ENCODE peak calls at places on chromosomes 7 and 10, in five cellular contexts. Q, M, F, X and D are unnamed samples.

GRCh38 chr10:43233601-43234430 is 33.0 kb downstream of the RASGEF1A start:
- DNase-seq in X (no peak), F (no peak), M (no peak), Q (peak; percentile 3), D (peak; percentile 2)

GRCh38 chr10:79155301-79156081 is 86.7 kb downstream of the ZMIZ1 start:
- DNase-seq in F (no peak), Q (no peak), M (no peak), X (no peak), D (no peak)

GRCh38 chr10:21634599-21635365 is 100.8 kb downstream of the MLLT10 start:
- DNase-seq in X (no peak), F (no peak), M (no peak), Q (no peak), D (no peak)

GRCh38 chr7:152869677-152870051 is 110.1 kb downstream of the ACTR3B start:
- DNase-seq in X (no peak), M (no peak), Q (no peak), F (no peak), D (no peak)

GRCh38 chr7:3217166-3217565 is 83.9 kb upstream of the SDK1 start:
- DNase-seq in M (no peak), X (no peak), Q (no peak), F (no peak), D (no peak)

GRCh38 chr10:75935650-75936400 is 504.4 kb downstream of the LRMDA start:
- DNase-seq in Q (no peak), X (no peak), M (no peak), F (no peak), D (no peak)

GRCh38 chr7:39595102-39595620 is 28.2 kb upstream of the RALA start:
- DNase-seq in Q (no peak), M (peak; percentile 40), F (no peak), X (no peak), D (no peak)

GRCh38 chr10:44125879-44126675 is 258.8 kb downstream of the CXCL12 start:
- DNase-seq in X (no peak), Q (no peak), M (no peak), F (no peak), D (no peak)

GRCh38 chr7:150371996-150372270 is 3.3 kb downstream of the REPIN1 start:
- DNase-seq in Q (no peak), F (no peak), M (no peak), X (no peak), D (no peak)

GRCh38 chr7:75055830-75056431 is 17.7 kb downstream of the RCC1L start:
- DNase-seq in M (no peak), F (no peak), Q (no peak), X (no peak), D (no peak)

GRCh38 chr7:111873963-111874693 is 311.8 kb upstream of the IMMP2L start:
- DNase-seq in Q (no peak), M (no peak), X (no peak), F (no peak), D (no peak)

GRCh38 chr7:13055732-13056369 is 368.4 kb downstream of the ARL4A start:
- DNase-seq in X (no peak), M (no peak), F (no peak), Q (no peak), D (no peak)

GRCh38 chr7:98619450-98620321 is 2.6 kb downstream of the NPTX2 start:
- DNase-seq in F (no peak), Q (no peak), X (no peak), M (no peak), D (peak; percentile 38)

GRCh38 chr7:108000875-108001758 is 1.8 kb downstream of the LAMB1 start:
- DNase-seq in X (no peak), F (no peak), Q (peak; percentile 67), M (no peak), D (peak; percentile 74)

GRCh38 chr10:7933262-7933661 is 115.0 kb downstream of the TAF3 start:
- DNase-seq in M (peak; percentile 36), Q (no peak), X (no peak), F (no peak), D (no peak)

GRCh38 chr10:58219875-58220274 is 47.8 kb downstream of the IPMK start:
- DNase-seq in X (no peak), F (no peak), M (no peak), Q (no peak), D (no peak)

GRCh38 chr7:132336797-132337196 is 239.5 kb downstream of the PLXNA4 start:
- DNase-seq in F (no peak), X (no peak), Q (peak; percentile 62), M (no peak), D (no peak)

GRCh38 chr10:48452879-48453412 is 146.5 kb downstream of the MAPK8 start:
- DNase-seq in F (peak; percentile 32), Q (no peak), M (no peak), X (no peak), D (no peak)

GRCh38 chr7:151715661-151716338 is 161.1 kb downstream of the PRKAG2 start:
- DNase-seq in M (no peak), X (no peak), Q (peak; percentile 46), F (no peak), D (no peak)

GRCh38 chr7:146982482-146982881 is 865.9 kb downstream of the CNTNAP2 start:
- DNase-seq in M (no peak), Q (no peak), F (no peak), X (no peak), D (no peak)

GRCh38 chr7:156192921-156193320 is 380.7 kb upstream of the SHH start:
- DNase-seq in M (peak; percentile 46), F (no peak), X (no peak), Q (no peak), D (no peak)

GRCh38 chr7:48976850-48977249 is 52.5 kb downstream of the CDC14C start:
- DNase-seq in F (no peak), X (no peak), Q (no peak), M (no peak), D (no peak)

GRCh38 chr7:22860784-22861482 is 38.3 kb upstream of the TOMM7 start:
- DNase-seq in F (no peak), Q (no peak), X (no peak), M (peak; percentile 58), D (peak; percentile 64)

GRCh38 chr10:11901454-11902431 is 78.6 kb downstream of the PROSER2 start:
- DNase-seq in M (peak; percentile 80), Q (no peak), X (no peak), F (no peak), D (no peak)

GRCh38 chr7:135180122-135180521 is 9.6 kb upstream of the CYREN start:
- DNase-seq in X (no peak), F (no peak), Q (no peak), M (no peak), D (no peak)

GRCh38 chr10:33258951-33259350 is 75.5 kb downstream of the NRP1 start:
- DNase-seq in Q (no peak), M (no peak), X (no peak), F (no peak), D (no peak)

DNA sequence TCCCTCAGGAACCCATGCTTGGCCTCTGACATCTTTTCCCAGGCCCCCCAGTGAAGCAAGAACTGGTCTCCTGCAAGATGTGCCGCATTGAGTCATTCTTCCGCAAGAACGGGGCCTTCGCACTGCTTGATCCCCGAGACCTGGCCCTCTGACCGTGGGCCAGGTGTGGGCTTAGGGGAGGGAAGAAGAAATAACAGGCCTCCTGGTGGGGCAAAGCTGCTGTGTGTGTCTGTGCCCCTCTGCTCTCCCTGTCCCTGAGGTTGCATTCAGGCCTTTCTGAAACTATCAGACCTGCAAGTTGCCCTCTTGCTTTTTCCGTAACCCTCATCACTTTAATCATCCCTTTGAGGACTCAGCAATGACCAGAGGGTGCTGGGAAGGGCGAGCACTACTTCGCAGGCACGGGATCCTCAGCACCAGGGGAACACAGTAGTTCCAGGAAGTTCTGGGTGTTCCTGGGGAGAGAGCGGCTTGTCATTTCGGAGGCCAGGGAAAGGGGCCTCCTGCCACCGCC is 6.0 kb downstream of the ATP6V1F start:
- DNase-seq in F (no peak), X (no peak), Q (no peak), M (no peak), D (no peak)
- H3K4me3 ChIP-seq in F (peak overlapping the region; percentile 48), X (peak overlapping the region; percentile 60), Q (peak overlapping the region; percentile 45), M (no peak overlapping the region), D (peak overlapping the region; percentile 49)

GRCh38 chr10:4839353-4839752 is 13.3 kb downstream of the AKR1E2 start:
- DNase-seq in M (peak; percentile 39), F (no peak), X (no peak), Q (no peak), D (no peak)
- TF ChIP-seq CTCF in M (peak; percentile 36), F (no peak), X (no peak), Q (no peak), D (no peak)

GRCh38 chr7:19112290-19113000 is 5.0 kb downstream of the TWIST1 start:
- DNase-seq in F (no peak), Q (no peak), M (no peak), X (no peak), D (no peak)

GRCh38 chr7:19116121-19117080 is 1.0 kb downstream of the TWIST1 start:
- DNase-seq in M (no peak), X (no peak), Q (no peak), F (no peak), D (peak; percentile 49)

GRCh38 chr7:19113001-19113349 is 4.5 kb downstream of the TWIST1 start:
- DNase-seq in Q (no peak), X (no peak), M (no peak), F (no peak), D (no peak)

GRCh38 chr7:19114591-19114855 is 2.9 kb downstream of the TWIST1 start:
- DNase-seq in M (no peak), F (no peak), X (no peak), Q (no peak), D (no peak)

DNA sequence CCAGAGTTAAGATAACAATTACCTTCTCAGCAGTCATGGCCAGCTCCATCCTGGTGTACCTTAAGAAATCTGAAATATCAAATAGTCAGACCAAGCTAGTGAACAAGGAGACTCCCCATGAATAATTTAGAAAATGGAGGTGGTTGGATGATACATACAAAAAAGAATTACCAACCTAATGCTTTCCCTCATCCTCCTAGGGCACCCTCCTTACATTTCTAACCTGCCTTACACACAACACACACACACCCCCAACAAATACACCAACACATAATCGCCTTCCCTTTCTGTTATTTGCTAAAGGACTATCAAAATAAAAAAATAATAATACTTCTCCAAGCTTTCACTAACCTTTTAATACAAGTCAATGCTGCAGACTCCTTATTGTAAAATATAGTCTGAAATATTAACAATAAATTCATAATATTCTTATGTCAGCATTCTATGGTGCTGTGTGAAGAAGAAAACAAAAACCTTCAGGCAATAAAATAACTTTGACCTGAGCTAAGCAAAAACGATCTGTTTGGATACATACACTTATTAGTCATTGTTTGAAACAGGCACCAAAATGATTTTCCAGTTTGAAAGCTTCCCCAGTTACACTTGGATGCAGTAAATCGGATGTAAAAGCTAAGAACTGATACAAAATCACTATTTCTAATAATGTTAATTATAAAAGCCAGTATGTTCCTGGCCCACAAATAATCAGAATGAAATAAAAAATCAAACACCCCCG is 3.4 kb downstream of the TWIST1 start:
- DNase-seq in M (no peak), Q (no peak), F (no peak), X (no peak), D (no peak)
- H3K27me3 ChIP-seq in M (peaks cover 11% of the 10 kb centered on the region), Q (peaks cover 98% of the 10 kb centered on the region), F (peaks cover 86% of the 10 kb centered on the region), X (peaks cover 24% of the 10 kb centered on the region), D (peaks cover 5% of the 10 kb centered on the region)

GRCh38 chr10:87661861-87662785 is 2.4 kb downstream of the PAPSS2 start:
- DNase-seq in F (no peak), X (no peak), M (no peak), Q (no peak), D (no peak)

GRCh38 chr10:87658858-87659555 is 671 bp upstream of the PAPSS2 start:
- DNase-seq in M (no peak), X (no peak), Q (no peak), F (no peak), D (no peak)

GRCh38 chr10:87659571-87660483 is at the start of gene PAPSS2:
- DNase-seq in Q (peak; percentile 74), M (no peak), F (peak; percentile 58), X (no peak), D (peak; percentile 58)

GRCh38 chr10:87658383-87658795 is 1.3 kb upstream of the PAPSS2 start:
- DNase-seq in F (no peak), Q (no peak), M (no peak), X (no peak), D (no peak)

GRCh38 chr10:87660484-87661133 is 931 bp downstream of the PAPSS2 start:
- DNase-seq in X (no peak), F (no peak), Q (peak; percentile 58), M (peak; percentile 63), D (no peak)
- H3K4me3 ChIP-seq in X (peak overlapping the region; percentile 48), F (peak overlapping the region; percentile 80), Q (peak overlapping the region; percentile 59), M (no peak overlapping the region), D (peak overlapping the region; percentile 89)